ENCODE peak calls at places on chromosomes 11 and 22, in five cellular contexts. X is lung; U is CD4-positive, alpha-beta memory T cell; N is DND-41; R is GM23248. V is an unnamed sample.
A peak's percentile ranks its signal among the peaks of the same experiment; 100 is the strongest.

GRCh38 chr22:42283288-42284229 is 13.1 kb upstream of the TCF20 start:
- DNase-seq in X (no peak), U (peak; percentile 80), N (no peak), R (peak; percentile 58), V (peak; percentile 45)

GRCh38 chr11:18775492-18776292 is 15.9 kb downstream of the PTPN5 start:
- DNase-seq in X (peak; percentile 38), U (peak; percentile 46), N (peak; percentile 49), R (peak; percentile 63), V (peak; percentile 17)

GRCh38 chr11:128156486-128156885 is 430.9 kb downstream of the ETS1 start:
- DNase-seq in X (no peak), U (no peak), N (no peak), R (no peak), V (no peak)

GRCh38 chr11:69826773-69827172 is 7.6 kb upstream of the FGF3 start:
- DNase-seq in X (no peak), U (no peak), N (no peak), R (no peak), V (no peak)

GRCh38 chr11:83326326-83326725 is 40.2 kb upstream of the CCDC90B start:
- DNase-seq in X (no peak), U (no peak), N (no peak), R (no peak), V (no peak)

GRCh38 chr11:43925932-43926505 is 16.4 kb upstream of the C11orf96 start:
- DNase-seq in X (no peak), U (no peak), N (no peak), R (no peak), V (no peak)

GRCh38 chr22:46079861-46080821 is 70.2 kb upstream of the PPARA start:
- DNase-seq in X (no peak), U (no peak), N (no peak), R (peak; percentile 96), V (no peak)

GRCh38 chr11:76736773-76737495 is 46.2 kb upstream of the TSKU start:
- DNase-seq in X (no peak), U (no peak), N (no peak), R (no peak), V (no peak)

GRCh38 chr11:132992838-132993680 is 539.2 kb downstream of the OPCML start:
- DNase-seq in X (no peak), U (no peak), N (no peak), R (peak; percentile 37), V (no peak)

GRCh38 chr11:76194872-76195668 is 11.2 kb downstream of the WNT11 start:
- DNase-seq in X (no peak), U (peak; percentile 20), N (no peak), R (peak; percentile 60), V (no peak)

GRCh38 chr11:79069504-79069903 is 371.3 kb downstream of the TENM4 start:
- DNase-seq in X (no peak), U (no peak), N (no peak), R (no peak), V (no peak)

GRCh38 chr11:45087301-45087700 is 59.1 kb upstream of the PRDM11 start:
- DNase-seq in X (no peak), U (no peak), N (no peak), R (peak; percentile 41), V (no peak)

GRCh38 chr22:30557243-30557642 is 10.7 kb upstream of the SEC14L6 start:
- DNase-seq in X (no peak), U (no peak), N (no peak), R (no peak), V (no peak)

GRCh38 chr11:120182357-120182756 is 28.5 kb upstream of the OAF start:
- DNase-seq in X (peak; percentile 20), U (no peak), N (no peak), R (no peak), V (no peak)

GRCh38 chr11:18706330-18707243 is 8.0 kb downstream of the TMEM86A start:
- DNase-seq in X (peak; percentile 63), U (peak; percentile 77), N (no peak), R (peak; percentile 26), V (peak; percentile 33)

GRCh38 chr11:81888391-81888790 is 845.3 kb downstream of the FAM181B start:
- DNase-seq in X (no peak), U (no peak), N (no peak), R (peak; percentile 0), V (no peak)

GRCh38 chr11:117705866-117706265 is 91.2 kb downstream of the DSCAML1 start:
- DNase-seq in X (no peak), U (no peak), N (no peak), R (no peak), V (no peak)

GRCh38 chr22:24219750-24220149 is 25.1 kb downstream of the GGT5 start:
- DNase-seq in X (no peak), U (no peak), N (no peak), R (no peak), V (no peak)

GRCh38 chr11:131064373-131064991 is 148.2 kb upstream of the SNX19 start:
- DNase-seq in X (peak; percentile 46), U (no peak), N (peak; percentile 58), R (peak; percentile 75), V (no peak)

GRCh38 chr22:45683248-45683647 is 11.6 kb downstream of the ATXN10 start:
- DNase-seq in X (no peak), U (no peak), N (no peak), R (no peak), V (no peak)

GRCh38 chr22:37328017-37328416 is 45.7 kb downstream of the CYTH4 start:
- DNase-seq in X (no peak), U (no peak), N (no peak), R (peak; percentile 91), V (no peak)

GRCh38 chr11:72975778-72976520 is 161.7 kb downstream of the ATG16L2 start:
- DNase-seq in X (no peak), U (no peak), N (no peak), R (peak; percentile 89), V (no peak)

GRCh38 chr11:47507868-47508594 is 44.9 kb downstream of the CELF1 start:
- DNase-seq in X (no peak), U (no peak), N (no peak), R (no peak), V (no peak)
- H3K27ac ChIP-seq in X (no peak overlapping the region), U (peak overlapping the region; percentile 6), N (no peak overlapping the region), R (no peak overlapping the region), V (peak overlapping the region; percentile 36)

GRCh38 chr22:44678980-44679647 is 22.9 kb upstream of the PRR5 start:
- DNase-seq in X (no peak), U (no peak), N (no peak), R (no peak), V (no peak)

GRCh38 chr22:44678245-44678979 is 23.6 kb upstream of the PRR5 start:
- DNase-seq in X (no peak), U (no peak), N (no peak), R (no peak), V (no peak)

GRCh38 chr22:44677299-44678244 is 24.4 kb upstream of the PRR5 start:
- DNase-seq in X (no peak), U (no peak), N (no peak), R (no peak), V (no peak)

GRCh38 chr22:44673406-44673805 is 28.6 kb upstream of the PRR5 start:
- DNase-seq in X (no peak), U (no peak), N (no peak), R (no peak), V (no peak)

DNA sequence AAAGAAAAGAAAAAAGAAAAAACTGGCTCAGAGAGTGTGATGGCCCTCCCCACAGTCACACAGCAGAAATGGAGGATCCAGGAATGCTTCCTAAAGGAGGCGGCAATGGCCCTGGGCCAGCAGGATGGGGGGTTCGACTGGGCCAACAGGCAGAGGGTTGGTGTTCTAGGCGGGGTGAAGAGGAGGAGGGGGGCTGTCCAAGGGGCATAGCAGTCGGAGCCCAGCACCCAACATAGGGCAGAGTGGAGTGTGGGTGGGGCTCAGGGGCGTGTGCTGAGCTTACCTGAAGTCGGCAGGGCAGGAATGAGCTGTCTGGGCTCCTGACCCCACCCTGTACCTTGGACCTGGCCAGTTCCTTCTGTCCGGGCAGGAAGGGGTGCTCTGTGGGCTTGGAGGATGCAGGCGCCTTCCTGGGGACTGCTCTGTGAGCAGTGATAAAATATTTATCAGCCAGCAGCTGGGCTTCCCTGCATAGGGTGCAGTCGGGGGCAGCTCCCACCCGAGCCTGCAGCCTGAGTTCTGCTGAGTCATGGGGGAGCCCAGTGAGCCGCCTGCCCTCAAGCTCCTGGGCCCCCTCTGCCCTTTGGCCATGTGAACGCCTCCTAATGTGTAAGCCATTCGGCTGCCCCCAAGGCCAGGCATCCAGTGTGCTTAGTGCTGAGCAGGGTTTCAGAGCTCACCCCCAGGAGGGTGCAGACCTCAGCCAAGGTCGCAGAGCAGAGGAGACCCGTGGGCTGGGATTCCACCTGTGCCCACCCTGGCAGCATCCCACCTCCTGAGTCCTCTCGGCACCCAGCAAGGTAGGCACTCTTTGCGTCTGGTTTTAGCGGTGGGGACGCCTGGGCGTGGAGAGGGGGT is 25.3 kb upstream of the PRR5 start:
- DNase-seq in X (no peak), U (no peak), N (no peak), R (peak; percentile 37), V (no peak)
- H3K4me3 ChIP-seq in X (no peak overlapping the region), U (no peak overlapping the region), N (no peak overlapping the region), R (no peak overlapping the region), V (no peak overlapping the region)

DNA sequence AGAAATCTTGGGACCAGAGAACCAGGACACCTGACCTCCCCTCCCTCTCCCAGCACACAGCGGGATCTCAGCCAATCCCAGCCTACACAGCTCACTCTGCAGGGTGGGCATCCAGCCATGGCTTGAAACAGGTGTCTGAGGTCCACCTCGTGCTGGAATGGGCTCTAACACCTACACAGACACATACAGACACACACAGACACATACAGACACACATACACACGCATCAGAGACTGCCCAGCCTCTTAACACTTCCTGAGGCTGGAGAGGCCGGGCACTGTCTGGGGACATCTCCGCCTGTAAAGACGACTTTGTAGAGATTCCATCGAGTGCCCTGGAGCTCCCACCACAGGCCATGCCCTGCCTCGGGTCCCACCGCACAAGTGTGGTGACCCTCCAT is 36.7 kb downstream of the CAPN1 start:
- DNase-seq in X (no peak), U (no peak), N (no peak), R (no peak), V (no peak)
- H3K4me1 ChIP-seq in X (no peaks in the 10 kb centered on the region), U (peaks cover 20% of the 10 kb centered on the region), N (no peaks in the 10 kb centered on the region), R (peaks cover 11% of the 10 kb centered on the region), V (peaks cover 12% of the 10 kb centered on the region)

GRCh38 chr11:111939836-111940604 is 2.9 kb downstream of the DIXDC1 start:
- DNase-seq in X (no peak), U (no peak), N (no peak), R (peak; percentile 96), V (no peak)
- H3K27ac ChIP-seq in X (peak overlapping the region; percentile 3), U (no peak overlapping the region), N (no peak overlapping the region), R (peak overlapping the region; percentile 80), V (no peak overlapping the region)